ENCODE peak calls at places on chromosomes 3 and 15, in ten cellular contexts. D is GM12878, V is Peyer's patch, O is AG04449, J is IMR-90, Q is stomach, I is tibial artery, R is cardiac muscle cell, K is OCI-LY7, W is brain microvascular endothelial cell. G is an unnamed sample.
A peak's percentile ranks its signal among the peaks of the same experiment; 100 is the strongest.

GRCh38 chr15:96232335-96232734 is 98.2 kb upstream of the NR2F2 start:
- DNase-seq in D (no peak), V (no peak), O (no peak), J (no peak), Q (no peak), I (no peak), R (no peak), K (no peak), W (no peak), G (no peak)

GRCh38 chr15:57510647-57511046 is 81.1 kb upstream of the MYZAP start:
- DNase-seq in D (no peak), V (no peak), O (no peak), J (peak; percentile 93), Q (peak; percentile 84), I (no peak), R (peak; percentile 97), K (no peak), W (peak; percentile 83), G (peak; percentile 30)

GRCh38 chr3:154251610-154252009 is 72.7 kb downstream of the DHX36 start:
- DNase-seq in D (no peak), V (no peak), O (no peak), J (no peak), Q (no peak), I (no peak), R (no peak), K (no peak), W (no peak), G (no peak)

GRCh38 chr15:42605281-42605744 is 29.9 kb downstream of the STARD9 start:
- DNase-seq in D (peak; percentile 59), V (no peak), O (no peak), J (peak; percentile 32), Q (no peak), I (no peak), R (peak; percentile 65), K (peak; percentile 94), W (no peak), G (no peak)

GRCh38 chr15:31367730-31368344 is 41.2 kb downstream of the KLF13 start:
- DNase-seq in D (no peak), V (peak; percentile 77), O (no peak), J (no peak), Q (no peak), I (no peak), R (no peak), K (peak; percentile 61), W (no peak), G (no peak)

GRCh38 chr3:30655187-30655812 is 48.9 kb downstream of the TGFBR2 start:
- DNase-seq in D (peak; percentile 47), V (no peak), O (no peak), J (peak; percentile 43), Q (no peak), I (no peak), R (peak; percentile 72), K (peak; percentile 57), W (peak; percentile 53), G (peak; percentile 88)

GRCh38 chr15:25176991-25177954 is 222.5 kb downstream of the SNRPN start:
- DNase-seq in D (no peak), V (peak; percentile 32), O (no peak), J (no peak), Q (peak; percentile 17), I (peak; percentile 16), R (no peak), K (no peak), W (no peak), G (no peak)

GRCh38 chr3:187949093-187949820 is 204.0 kb upstream of the BCL6 start:
- DNase-seq in D (no peak), V (no peak), O (no peak), J (no peak), Q (no peak), I (no peak), R (no peak), K (no peak), W (no peak), G (no peak)

GRCh38 chr3:184786271-184787010 is 25.5 kb upstream of the VPS8 start:
- DNase-seq in D (no peak), V (peak; percentile 68), O (peak; percentile 77), J (peak; percentile 92), Q (no peak), I (peak; percentile 72), R (peak; percentile 92), K (no peak), W (peak; percentile 89), G (no peak)

GRCh38 chr3:5332270-5332956 is 144.9 kb downstream of the EDEM1 start:
- DNase-seq in D (no peak), V (no peak), O (no peak), J (no peak), Q (no peak), I (no peak), R (no peak), K (peak; percentile 2), W (no peak), G (no peak)

GRCh38 chr3:170207717-170208116 is 14.5 kb upstream of the PRKCI start:
- DNase-seq in D (no peak), V (no peak), O (no peak), J (no peak), Q (no peak), I (no peak), R (peak; percentile 46), K (no peak), W (no peak), G (peak; percentile 12)

GRCh38 chr15:47500823-47501222 is 216.5 kb upstream of the SEMA6D start:
- DNase-seq in D (no peak), V (no peak), O (no peak), J (no peak), Q (no peak), I (no peak), R (no peak), K (no peak), W (no peak), G (no peak)
- TF ChIP-seq CTCF in D (no peak), V (peak; percentile 54), O (no peak), J (no peak), Q (no peak), I (no peak), R (peak; percentile 8), K (no peak), W (no peak), G (no peak)

GRCh38 chr3:119239421-119239820 is 1.3 kb downstream of the B4GALT4 start:
- DNase-seq in D (no peak), V (no peak), O (no peak), J (no peak), Q (no peak), I (no peak), R (no peak), K (peak; percentile 21), W (no peak), G (peak; percentile 7)

GRCh38 chr3:119234610-119235009 is 6.1 kb downstream of the B4GALT4 start:
- DNase-seq in D (no peak), V (no peak), O (no peak), J (no peak), Q (no peak), I (no peak), R (no peak), K (no peak), W (no peak), G (no peak)

GRCh38 chr3:119237299-119237698 is 3.4 kb downstream of the B4GALT4 start:
- DNase-seq in D (no peak), V (no peak), O (no peak), J (peak; percentile 11), Q (no peak), I (no peak), R (peak; percentile 56), K (no peak), W (no peak), G (no peak)

GRCh38 chr3:119236756-119237155 is 3.9 kb downstream of the B4GALT4 start:
- DNase-seq in D (no peak), V (peak; percentile 60), O (no peak), J (no peak), Q (no peak), I (no peak), R (no peak), K (no peak), W (no peak), G (no peak)

DNA sequence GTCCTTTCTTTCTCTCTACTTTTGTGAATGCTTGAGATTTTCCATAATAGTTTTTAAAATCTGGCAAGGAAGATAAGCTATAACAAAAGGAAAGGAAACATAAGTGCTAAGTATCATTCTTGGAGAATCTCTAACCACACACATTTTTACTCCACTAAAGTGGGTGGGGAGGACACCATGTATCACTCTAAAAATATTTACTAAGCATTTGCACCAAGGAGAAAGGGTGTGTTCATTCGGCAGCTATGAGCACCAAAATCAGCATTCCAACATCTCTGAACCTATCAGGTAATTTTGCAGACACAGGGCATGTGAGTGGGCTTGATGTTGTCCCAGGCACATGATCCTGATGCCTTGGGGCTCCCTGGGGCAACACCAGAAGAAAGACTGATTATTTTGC is 5.5 kb downstream of the B4GALT4 start:
- DNase-seq in D (no peak), V (no peak), O (no peak), J (peak; percentile 61), Q (no peak), I (no peak), R (peak; percentile 59), K (no peak), W (peak; percentile 48), G (peak; percentile 61)
- H3K4me3 ChIP-seq in D (no peak overlapping the region), V (no peak overlapping the region), O (no peak overlapping the region), J (no peak overlapping the region), Q (no peak overlapping the region), I (no peak overlapping the region), R (no peak overlapping the region), K (no peak overlapping the region), W (no peak overlapping the region), G (no peak overlapping the region)

GRCh38 chr3:146818301-146818700 is 213.2 kb upstream of the PLSCR5 start:
- DNase-seq in D (no peak), V (no peak), O (no peak), J (no peak), Q (no peak), I (no peak), R (no peak), K (no peak), W (no peak), G (no peak)

GRCh38 chr3:146827836-146828235 is 222.7 kb upstream of the PLSCR5 start:
- DNase-seq in D (no peak), V (no peak), O (no peak), J (no peak), Q (no peak), I (no peak), R (no peak), K (no peak), W (no peak), G (no peak)

GRCh38 chr3:146817705-146818104 is 212.6 kb upstream of the PLSCR5 start:
- DNase-seq in D (no peak), V (no peak), O (no peak), J (peak; percentile 16), Q (no peak), I (no peak), R (peak; percentile 49), K (no peak), W (peak; percentile 55), G (peak; percentile 2)

GRCh38 chr3:146818866-146819265 is 213.7 kb upstream of the PLSCR5 start:
- DNase-seq in D (no peak), V (no peak), O (no peak), J (no peak), Q (no peak), I (no peak), R (no peak), K (no peak), W (no peak), G (no peak)

GRCh38 chr3:146823622-146824021 is 218.5 kb upstream of the PLSCR5 start:
- DNase-seq in D (no peak), V (no peak), O (no peak), J (no peak), Q (no peak), I (no peak), R (no peak), K (no peak), W (no peak), G (no peak)
- TF ChIP-seq CTCF in D (no peak), V (no peak), O (no peak), J (no peak), Q (no peak), I (no peak), R (no peak), K (no peak), W (no peak), G (no peak)

GRCh38 chr3:99949956-99950670 is 132.5 kb downstream of the CMSS1 start:
- DNase-seq in D (no peak), V (no peak), O (no peak), J (no peak), Q (no peak), I (no peak), R (no peak), K (no peak), W (no peak), G (no peak)
- H3K4me3 ChIP-seq in D (no peak overlapping the region), V (no peak overlapping the region), O (no peak overlapping the region), J (no peak overlapping the region), Q (no peak overlapping the region), I (no peak overlapping the region), R (no peak overlapping the region), K (no peak overlapping the region), W (no peak overlapping the region), G (no peak overlapping the region)